ENCODE peak calls at places on chromosomes 1 and 21, in four cellular contexts. O, J, U and S are unnamed samples.

GRCh38 chr1:911875-912739 is 11.6 kb upstream of the SAMD11 start:
- DNase-seq in O (no peak), J (no peak), U (peak), S (no peak)

GRCh38 chr1:1069061-1069710 is 4.9 kb downstream of the RNF223 start:
- DNase-seq in O (peak), J (peak), U (peak), S (peak)

GRCh38 chr1:54488065-54488750 is 59.8 kb upstream of the ACOT11 start:
- DNase-seq in O (peak), J (no peak), U (peak), S (peak)

GRCh38 chr1:56676571-56677035 is 31.5 kb downstream of the PRKAA2 start:
- DNase-seq in O (no peak), J (no peak), U (no peak), S (no peak)

GRCh38 chr1:92354259-92354658 is 55.4 kb downstream of the RPAP2 start:
- DNase-seq in O (no peak), J (no peak), U (no peak), S (no peak)

GRCh38 chr1:160578175-160578693 is 1.1 kb downstream of the CD84 start:
- DNase-seq in O (no peak), J (no peak), U (no peak), S (no peak)

GRCh38 chr1:200118779-200119505 is 91.4 kb downstream of the NR5A2 start:
- DNase-seq in O (no peak), J (no peak), U (no peak), S (no peak)

GRCh38 chr1:248825136-248825535 is 579 bp downstream of the SH3BP5L start:
- DNase-seq in O (peak), J (no peak), U (no peak), S (no peak)

GRCh38 chr1:223479718-223480425 is 86.7 kb downstream of the CCDC185 start:
- DNase-seq in O (no peak), J (no peak), U (no peak), S (no peak)

GRCh38 chr1:179785025-179785424 is 41.9 kb downstream of the FAM163A start:
- DNase-seq in O (no peak), J (no peak), U (peak), S (no peak)
- TF ChIP-seq MXI1 in O (no peak), J (no peak), U (peak), S (no peak)

DNA sequence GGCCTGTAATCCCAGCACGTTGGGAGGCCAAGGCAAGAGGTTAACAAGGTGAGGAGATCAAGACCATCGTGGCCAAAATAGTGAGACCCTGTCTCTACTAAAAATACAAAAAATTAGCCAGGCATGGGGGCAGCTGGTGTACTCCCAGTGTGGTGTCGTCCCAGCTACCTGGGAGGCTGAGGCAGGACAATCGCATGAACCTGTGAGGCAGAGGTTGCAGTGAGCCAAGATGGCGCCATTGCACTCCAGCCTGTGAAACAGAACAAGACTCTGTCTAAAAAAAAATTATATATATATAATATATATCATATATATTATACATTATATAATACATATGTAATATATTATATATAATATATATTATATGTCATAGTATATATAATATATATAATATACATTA is 249.2 kb upstream of the TPTE start:
- DNase-seq in O (no peak), J (no peak), U (no peak), S (peak)
- TF ChIP-seq JUND in O (no peak), J (no peak), U (no peak), S (no peak)

DNA sequence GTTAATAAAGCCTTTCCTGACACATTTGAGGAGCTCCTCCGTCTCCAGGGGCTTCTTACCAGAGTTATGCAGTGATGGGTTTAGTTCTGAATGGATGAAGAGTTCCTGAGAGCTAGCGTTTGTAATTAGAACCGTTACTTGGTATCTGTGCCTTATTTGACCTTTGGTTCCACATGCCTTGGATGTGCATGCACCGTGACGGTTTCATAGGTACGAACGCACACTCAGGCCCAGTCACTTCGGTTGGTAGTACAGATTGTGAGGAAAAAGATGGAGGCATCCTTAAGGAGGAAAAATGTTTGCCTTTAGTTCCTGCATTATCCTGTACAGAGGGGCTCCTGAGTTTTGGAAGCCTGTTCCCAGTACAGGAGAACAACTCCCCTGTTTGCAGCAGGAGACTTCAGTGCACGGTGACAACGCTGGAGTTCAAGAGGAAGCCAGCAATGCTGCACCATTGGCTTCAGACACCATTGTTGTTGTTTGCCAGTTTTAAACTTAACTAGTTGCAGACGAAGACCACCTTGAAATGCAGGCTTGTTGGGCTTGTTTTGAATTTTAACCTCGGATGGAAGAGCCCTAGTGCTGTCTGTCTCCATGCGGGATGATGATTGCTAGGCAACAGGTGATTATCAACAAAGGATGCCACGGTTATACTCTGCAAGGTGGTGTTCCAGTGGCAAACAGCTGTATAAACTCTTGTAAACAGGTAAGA is 8.2 kb downstream of the RBM15 start:
- DNase-seq in O (no peak), J (no peak), U (no peak), S (no peak)
- TF ChIP-seq MXI1 in O (no peak), J (no peak), U (no peak), S (no peak)

GRCh38 chr1:119918301-119918700 is 22.0 kb upstream of the ADAM30 start:
- DNase-seq in O (no peak), J (no peak), U (no peak), S (no peak)
- TF ChIP-seq JUND in O (no peak), J (no peak), U (no peak), S (no peak)

GRCh38 chr21:44086636-44087425 is 20.4 kb upstream of the PWP2 start:
- DNase-seq in O (no peak), J (no peak), U (no peak), S (no peak)

GRCh38 chr21:44090332-44090731 is 16.9 kb upstream of the PWP2 start:
- DNase-seq in O (no peak), J (no peak), U (no peak), S (no peak)

GRCh38 chr21:44088401-44088780 is 18.8 kb upstream of the PWP2 start:
- DNase-seq in O (no peak), J (no peak), U (no peak), S (no peak)

GRCh38 chr21:44087426-44088400 is 19.5 kb upstream of the PWP2 start:
- DNase-seq in O (no peak), J (no peak), U (no peak), S (no peak)

DNA sequence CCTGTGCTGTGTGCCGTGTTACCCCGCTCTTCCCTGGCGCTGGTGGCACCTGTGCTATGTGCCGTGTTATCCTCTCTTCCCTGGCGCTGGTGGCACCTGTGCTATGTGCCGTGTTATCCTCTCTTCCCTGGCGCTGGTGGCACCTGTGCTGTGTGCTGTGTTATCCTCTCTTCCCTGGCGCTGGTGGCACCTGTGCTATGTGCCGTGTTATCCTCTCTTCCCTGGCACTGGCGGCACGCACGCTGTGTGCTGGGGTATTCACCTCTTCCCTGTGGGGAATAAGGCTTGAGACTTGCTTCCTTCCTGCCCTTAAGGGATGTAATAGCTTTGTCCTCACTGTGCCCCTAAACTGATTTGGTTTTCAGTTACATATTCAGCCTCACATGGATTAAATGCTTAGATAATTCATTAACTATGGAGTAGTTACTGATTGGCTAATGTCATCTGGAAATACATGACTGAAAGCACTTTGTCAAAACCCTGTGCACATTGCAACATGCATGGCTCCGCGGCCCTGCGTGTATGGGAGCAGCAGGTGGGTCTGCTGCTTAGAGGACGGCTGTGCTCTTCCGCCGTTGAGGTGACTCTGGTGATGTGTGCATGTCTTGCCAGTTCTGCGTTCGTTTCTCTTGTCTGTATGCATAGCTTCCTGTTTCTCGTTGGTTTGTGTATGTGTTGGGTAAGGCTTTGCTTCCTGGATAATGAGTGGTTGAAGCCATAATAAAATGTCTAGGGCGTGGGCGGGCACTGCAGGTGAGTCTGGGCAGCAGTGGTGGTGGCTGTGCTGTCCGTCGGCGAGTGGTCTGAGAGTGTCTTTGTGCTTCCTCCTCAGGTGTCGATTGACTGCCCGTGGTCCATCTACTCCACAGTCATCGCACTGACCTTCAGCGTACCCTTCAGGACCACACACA is 17.9 kb upstream of the PWP2 start:
- DNase-seq in O (no peak), J (no peak), U (no peak), S (no peak)
- TF ChIP-seq MXI1 in O (no peak), J (no peak), U (no peak), S (no peak)

DNA sequence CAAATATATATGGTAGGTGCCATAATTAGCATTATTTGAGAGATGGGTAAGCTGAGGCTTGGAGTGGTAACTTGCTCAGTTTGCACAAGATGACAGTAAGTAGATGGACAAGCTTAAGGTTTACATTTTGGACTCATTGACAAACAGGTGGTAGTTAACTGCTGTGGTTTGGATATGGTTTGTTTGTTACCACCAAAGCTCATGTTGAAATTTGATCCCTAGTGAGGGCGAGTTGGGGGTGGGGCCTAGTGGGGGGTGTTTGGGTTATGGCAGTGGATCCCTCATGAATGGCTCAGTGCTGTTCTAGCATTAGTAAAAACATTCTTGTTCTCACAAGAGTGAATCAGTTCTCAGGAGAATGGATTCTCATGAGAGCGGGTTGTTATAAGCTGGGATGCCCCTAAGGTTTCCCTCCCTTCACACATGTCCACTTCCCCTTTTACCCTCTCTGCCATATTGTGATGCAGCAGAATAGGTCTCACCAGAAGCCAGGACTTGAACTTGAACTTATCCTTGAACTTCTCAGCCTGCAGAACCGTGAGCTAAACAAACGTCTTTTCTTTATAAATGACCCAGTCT is 6.6 kb upstream of the PRRX1 start:
- DNase-seq in O (no peak), J (peak), U (no peak), S (no peak)
- TF ChIP-seq JUND in O (no peak), J (no peak), U (no peak), S (no peak)

DNA sequence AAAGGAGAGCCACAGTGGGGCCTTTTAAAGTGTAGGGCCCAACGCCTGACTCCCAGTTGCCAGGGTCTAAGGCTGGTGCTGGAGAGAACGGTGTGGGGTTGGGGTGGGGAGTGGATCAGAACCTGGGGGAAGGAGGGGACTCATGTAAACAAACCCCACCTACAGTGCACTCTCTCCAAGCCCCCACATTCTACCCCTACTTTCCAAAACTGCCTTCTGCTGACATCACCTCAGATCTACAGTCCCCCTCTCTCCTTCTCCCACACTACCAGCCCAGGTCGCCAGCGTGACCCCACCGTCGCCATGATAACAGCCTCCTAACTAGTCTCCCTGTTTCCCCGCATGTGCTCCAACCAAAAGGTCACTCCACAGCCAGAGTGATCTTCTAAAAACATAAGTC is 26.6 kb downstream of the TNNT2 start:
- DNase-seq in O (no peak), J (no peak), U (no peak), S (no peak)
- TF ChIP-seq MXI1 in O (no peak), J (no peak), U (no peak), S (no peak)

DNA sequence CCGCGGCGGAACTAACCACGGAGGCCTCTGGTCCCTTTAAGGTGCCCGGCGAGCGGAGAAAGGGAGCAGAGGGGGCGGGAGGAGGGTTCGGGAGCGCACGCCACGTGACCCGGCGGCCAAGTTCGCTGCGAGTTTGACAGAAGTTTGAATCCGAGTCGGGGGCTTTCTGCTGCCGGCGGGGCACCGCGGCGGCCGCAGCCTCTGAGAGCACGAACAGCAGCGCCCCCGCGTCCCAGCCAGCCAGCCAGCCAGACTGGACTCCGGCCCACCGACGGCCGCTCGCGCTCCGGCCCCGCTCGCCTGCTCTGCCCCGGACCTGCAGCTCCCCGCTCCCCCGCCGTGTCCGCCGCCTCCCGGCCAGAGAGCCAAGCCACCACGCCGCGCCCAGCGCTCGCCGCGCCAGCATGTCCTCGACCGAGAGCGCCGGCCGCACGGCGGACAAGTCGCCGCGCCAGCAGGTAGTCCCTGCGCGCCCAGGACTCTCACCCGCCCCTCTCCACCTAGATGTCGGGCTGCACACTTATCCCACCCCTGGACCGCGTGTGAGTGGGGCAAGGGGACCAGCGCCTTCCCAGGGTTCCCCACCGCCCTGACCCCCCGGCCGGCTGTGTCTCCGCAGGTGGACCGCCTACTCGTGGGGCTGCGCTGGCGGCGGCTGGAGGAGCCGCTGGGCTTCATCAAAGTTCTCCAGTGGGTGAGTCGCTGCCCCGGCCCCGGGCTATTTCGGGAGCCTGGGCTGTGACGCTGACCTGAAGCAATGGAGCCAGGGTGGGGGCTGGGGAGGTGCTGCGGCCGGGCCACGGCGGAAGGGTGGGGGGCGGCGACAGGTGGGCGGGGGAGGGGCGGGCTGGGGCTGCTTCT is at the start of gene SYPL2:
- DNase-seq in O (peak), J (no peak), U (peak), S (no peak)
- TF ChIP-seq JUND in O (no peak), J (no peak), U (no peak), S (no peak)

DNA sequence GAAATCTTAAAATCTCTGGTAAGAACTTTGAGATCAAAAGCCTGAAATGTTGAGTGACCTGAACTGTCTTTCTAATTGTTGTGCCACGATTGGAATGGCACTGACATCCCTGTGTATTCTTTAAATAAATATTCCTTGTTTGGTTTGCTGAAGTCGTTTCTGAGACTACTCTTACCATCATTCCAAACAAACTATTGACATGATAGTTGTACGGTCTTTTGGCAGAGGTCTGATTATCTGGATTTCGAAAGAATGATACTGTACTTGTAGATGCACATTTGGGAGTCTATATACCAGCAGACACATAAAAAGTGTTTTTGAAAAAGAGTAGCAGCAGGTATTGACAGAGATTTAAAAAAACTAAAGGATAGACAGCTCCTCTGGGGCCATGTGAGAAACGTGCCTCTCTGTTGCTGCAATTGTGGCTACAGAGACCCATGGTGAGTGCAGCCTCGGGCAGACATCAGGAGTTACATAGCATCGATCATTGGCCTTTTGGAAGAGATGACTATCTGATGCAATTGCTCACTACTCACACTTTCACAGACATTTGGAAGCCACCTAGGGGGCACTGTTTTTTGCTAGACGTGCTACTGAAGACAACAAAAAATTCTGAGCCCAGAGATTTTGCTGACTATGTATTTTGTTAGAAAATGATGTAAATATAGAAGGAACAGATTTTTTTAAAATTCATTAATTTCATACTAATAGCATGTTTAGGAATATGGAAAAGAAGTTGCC is 464.5 kb downstream of the KCNT2 start:
- DNase-seq in O (no peak), J (no peak), U (no peak), S (no peak)
- TF ChIP-seq MXI1 in O (no peak), J (no peak), U (no peak), S (no peak)